ENCODE peak calls at places on chromosomes 6 and 20, in five cellular contexts. J, N, L, E and P are unnamed samples.

GRCh38 chr6:125986295-125986955 is at the start of gene TRMT11:
- DNase-seq in J (peak; percentile 79), N (no peak), L (peak; percentile 96), E (peak; percentile 88), P (peak; percentile 80)

GRCh38 chr6:170102582-170103481 is 188.0 kb downstream of the DLL1 start:
- DNase-seq in J (peak; percentile 8), N (no peak), L (no peak), E (no peak), P (no peak)

GRCh38 chr20:43187476-43188233 is 2.1 kb downstream of the PTPRT start:
- DNase-seq in J (peak; percentile 51), N (peak; percentile 13), L (peak; percentile 50), E (peak; percentile 76), P (peak; percentile 16)

GRCh38 chr6:154457881-154458284 is 52.6 kb downstream of the CNKSR3 start:
- DNase-seq in J (no peak), N (no peak), L (peak; percentile 66), E (no peak), P (no peak)

GRCh38 chr20:51712501-51713212 is 55.5 kb downstream of the ATP9A start:
- DNase-seq in J (no peak), N (no peak), L (no peak), E (no peak), P (no peak)

GRCh38 chr6:2632368-2632767 is 118.4 kb downstream of the MYLK4 start:
- DNase-seq in J (no peak), N (no peak), L (no peak), E (no peak), P (no peak)

GRCh38 chr6:148339766-148340165 is 2.9 kb upstream of the SASH1 start:
- DNase-seq in J (no peak), N (no peak), L (no peak), E (no peak), P (no peak)

GRCh38 chr20:62404112-62404665 is 2.9 kb downstream of the CABLES2 start:
- DNase-seq in J (no peak), N (no peak), L (no peak), E (no peak), P (no peak)

GRCh38 chr20:15406072-15406471 is 1068.7 kb upstream of the FLRT3 start:
- DNase-seq in J (no peak), N (no peak), L (no peak), E (no peak), P (no peak)

GRCh38 chr6:159879829-159880228 is 11.0 kb upstream of the MAS1 start:
- DNase-seq in J (no peak), N (no peak), L (no peak), E (no peak), P (no peak)

GRCh38 chr6:134546962-134547645 is 229.2 kb upstream of the SGK1 start:
- DNase-seq in J (no peak), N (no peak), L (no peak), E (no peak), P (no peak)

GRCh38 chr20:62214067-62214466 is 6.0 kb downstream of the HRH3 start:
- DNase-seq in J (no peak), N (no peak), L (no peak), E (no peak), P (no peak)

GRCh38 chr20:41769650-41770049 is 151.5 kb upstream of the CHD6 start:
- DNase-seq in J (no peak), N (no peak), L (no peak), E (no peak), P (no peak)

GRCh38 chr20:34570859-34571306 is 12.4 kb downstream of the MAP1LC3A start:
- DNase-seq in J (no peak), N (peak; percentile 28), L (no peak), E (no peak), P (no peak)

GRCh38 chr6:14053776-14054175 is 63.8 kb upstream of the CD83 start:
- DNase-seq in J (no peak), N (no peak), L (no peak), E (no peak), P (no peak)

GRCh38 chr6:106908386-106908840 is 66.1 kb downstream of the CD24 start:
- DNase-seq in J (no peak), N (no peak), L (peak; percentile 68), E (no peak), P (no peak)

GRCh38 chr20:49424536-49424935 is 57.9 kb downstream of the KCNB1 start:
- DNase-seq in J (no peak), N (no peak), L (no peak), E (no peak), P (no peak)

GRCh38 chr20:12798286-12798685 is 210.5 kb upstream of the SPTLC3 start:
- DNase-seq in J (no peak), N (no peak), L (no peak), E (no peak), P (no peak)

GRCh38 chr20:21125072-21125848 is 622 bp upstream of the KIZ start:
- DNase-seq in J (no peak), N (no peak), L (peak; percentile 47), E (peak; percentile 67), P (no peak)

GRCh38 chr6:134994431-134994830 is 44.5 kb upstream of the ALDH8A1 start:
- DNase-seq in J (no peak), N (no peak), L (no peak), E (no peak), P (no peak)

GRCh38 chr6:114310053-114310452 is 32.8 kb downstream of the HS3ST5 start:
- DNase-seq in J (no peak), N (no peak), L (no peak), E (no peak), P (no peak)
- TF ChIP-seq CTCF in J (no peak), N (no peak), L (no peak), E (no peak), P (no peak)

DNA sequence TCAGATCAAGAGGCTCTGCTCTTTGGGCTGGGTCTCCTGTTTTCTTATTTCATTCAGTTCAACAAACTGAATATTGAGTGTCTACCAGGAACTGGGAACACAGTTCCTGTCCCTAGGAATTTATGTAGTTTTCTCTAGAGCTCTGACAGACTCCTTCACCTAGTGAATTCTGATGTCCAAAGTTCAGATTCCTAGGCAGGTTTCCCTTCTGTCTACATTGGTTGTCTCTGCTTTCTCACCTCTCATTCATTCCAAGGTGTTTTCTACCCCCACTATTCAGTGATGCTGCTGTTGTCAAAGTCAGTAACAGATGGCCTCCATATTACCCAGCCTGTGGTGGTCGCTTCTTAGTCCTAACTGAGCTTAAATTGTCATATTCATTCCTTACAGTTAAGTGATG is 4.4 kb downstream of the SMIM13 start:
- DNase-seq in J (no peak), N (no peak), L (no peak), E (no peak), P (no peak)
- H3K4me3 ChIP-seq in J (no peak overlapping the region), N (no peak overlapping the region), L (no peak overlapping the region), E (no peak overlapping the region), P (no peak overlapping the region)

GRCh38 chr20:1330075-1330830 is 1.3 kb upstream of the SDCBP2 start:
- DNase-seq in J (no peak), N (no peak), L (peak; percentile 64), E (peak; percentile 82), P (no peak)
- TF ChIP-seq CTCF in J (no peak), N (no peak), L (no peak), E (no peak), P (no peak)

DNA sequence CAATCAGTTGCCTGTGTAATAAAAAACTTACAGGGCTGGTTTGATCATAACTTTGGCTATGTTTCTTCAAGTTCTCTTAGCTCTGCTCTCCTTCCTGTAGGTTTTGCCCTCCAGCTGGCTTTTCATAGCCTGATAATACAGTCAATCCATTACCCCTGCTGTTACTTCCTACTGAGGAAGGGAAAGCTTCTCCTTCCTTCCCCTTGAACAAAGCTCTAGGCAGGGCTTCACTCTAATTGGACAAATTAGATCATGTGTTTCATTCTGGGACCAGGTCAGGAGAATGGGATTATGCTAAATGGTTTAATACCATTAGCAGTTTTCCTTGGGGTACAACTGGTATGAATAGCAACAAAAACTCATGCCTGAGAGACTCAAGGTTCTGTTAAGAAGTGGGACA is 106.8 kb upstream of the MCHR2 start:
- DNase-seq in J (no peak), N (no peak), L (no peak), E (no peak), P (no peak)
- H3K4me3 ChIP-seq in J (no peak overlapping the region), N (no peak overlapping the region), L (no peak overlapping the region), E (no peak overlapping the region), P (no peak overlapping the region)

DNA sequence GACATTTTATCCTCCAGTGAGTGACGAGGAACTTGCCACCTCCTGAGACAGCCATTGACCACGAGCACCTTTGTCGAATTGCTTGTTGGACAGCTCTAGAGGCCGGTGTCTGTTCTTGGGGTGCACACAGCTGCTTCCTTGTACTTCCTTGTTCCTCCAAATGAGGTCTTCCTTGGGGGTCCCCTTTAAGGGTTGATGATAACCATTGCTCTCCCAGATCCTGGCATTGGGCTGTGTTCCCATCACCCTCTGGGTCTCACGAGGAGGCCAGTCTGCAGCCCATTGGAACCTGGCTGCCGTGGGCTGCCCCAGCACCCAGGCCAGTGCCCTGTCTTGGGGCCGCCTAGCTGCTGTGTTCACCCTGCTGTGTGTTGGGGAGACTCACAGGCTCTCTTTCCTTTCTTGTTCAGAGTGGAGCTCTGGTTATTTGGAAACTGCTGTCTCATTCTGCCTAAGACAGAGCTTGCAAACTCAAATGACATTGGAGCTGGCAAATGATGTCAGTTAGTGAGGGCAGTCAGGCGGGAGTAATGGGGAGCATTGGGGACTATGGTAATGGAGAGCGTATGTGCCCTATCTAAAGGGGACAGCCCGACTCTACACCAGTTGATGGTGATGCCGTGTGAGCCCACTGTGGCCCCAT is 25.7 kb downstream of the PPP1R16B start:
- DNase-seq in J (no peak), N (no peak), L (no peak), E (no peak), P (no peak)
- TF ChIP-seq CTCF in J (no peak), N (no peak), L (no peak), E (no peak), P (no peak)

DNA sequence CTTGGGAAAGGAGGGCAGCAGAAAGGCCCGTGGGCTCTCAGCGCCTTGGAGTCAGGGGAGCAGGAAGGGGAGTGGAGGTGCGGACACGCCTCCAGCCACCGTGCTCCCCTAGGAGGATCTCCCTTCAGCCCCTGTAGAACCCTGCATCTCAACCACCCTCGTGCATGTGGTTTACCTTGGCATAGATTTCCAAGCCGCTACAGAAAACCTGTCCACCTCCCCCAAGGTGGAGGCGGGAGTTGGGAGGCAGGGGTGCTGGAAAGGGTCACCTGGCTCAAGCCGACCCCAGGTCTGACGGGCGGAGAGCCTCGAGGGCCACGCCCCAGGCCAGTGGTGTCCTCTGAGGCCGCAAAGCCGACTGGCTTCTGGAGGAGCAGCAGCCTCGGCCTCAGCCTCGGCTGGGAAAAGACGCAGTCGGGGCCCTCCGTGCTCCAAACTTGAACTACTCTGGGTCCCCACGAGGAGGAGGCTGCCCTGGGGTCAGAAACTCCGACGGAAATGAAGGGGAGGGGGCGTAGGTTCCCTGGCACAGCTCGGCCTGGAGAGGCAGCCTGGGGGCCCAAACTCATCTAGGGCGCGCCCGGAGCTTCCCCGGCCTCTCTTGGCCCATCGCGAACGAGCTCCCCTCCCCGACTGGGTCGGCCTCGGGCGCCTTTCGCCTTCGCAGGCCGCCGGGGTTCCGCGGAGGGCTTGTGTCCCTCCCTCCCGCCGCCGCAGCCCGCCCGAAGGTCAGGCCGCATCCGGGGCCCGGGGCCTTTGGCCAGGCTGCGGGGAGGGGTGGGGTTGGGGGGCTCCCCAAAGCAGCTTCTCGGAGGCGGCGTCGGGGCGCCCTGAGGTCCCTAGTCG is 6.3 kb upstream of the FOXF2 start:
- DNase-seq in J (no peak), N (no peak), L (no peak), E (no peak), P (no peak)
- H3K4me3 ChIP-seq in J (no peak overlapping the region), N (no peak overlapping the region), L (no peak overlapping the region), E (no peak overlapping the region), P (no peak overlapping the region)